ENCODE peak calls at places on chromosomes 12 and 14, in five cellular contexts. S is HL-60, J is fibroblast of the aortic adventitia, Z is cardiac fibroblast, H is H9. M is an unnamed sample.

GRCh38 chr14:23114120-23114458 is 5.0 kb downstream of the CEBPE start:
- DNase-seq in Z (no peak), J (no peak), S (no peak), H (no peak), M (no peak)

GRCh38 chr14:23406244-23406643 is 1.8 kb downstream of the MYH6 start:
- DNase-seq in J (no peak), Z (no peak), S (no peak), H (no peak), M (no peak)

GRCh38 chr14:20499108-20499507 is 6.2 kb upstream of the RNASE10 start:
- DNase-seq in J (no peak), H (peak; percentile 46), Z (no peak), S (no peak), M (no peak)

GRCh38 chr14:66539034-66539433 is 31.1 kb downstream of the GPHN start:
- DNase-seq in J (no peak), Z (no peak), S (no peak), H (no peak), M (no peak)

GRCh38 chr12:12819752-12820311 is 6.7 kb downstream of the DDX47 start:
- DNase-seq in J (peak; percentile 96), H (no peak), S (no peak), Z (peak; percentile 86), M (peak; percentile 98)

GRCh38 chr12:121711925-121712461 is 559 bp upstream of the TMEM120B start:
- DNase-seq in Z (peak; percentile 27), H (no peak), J (peak; percentile 33), S (no peak), M (peak; percentile 37)

GRCh38 chr12:14655284-14655683 is 41.1 kb downstream of the GUCY2C start:
- DNase-seq in Z (no peak), J (no peak), H (no peak), S (no peak), M (no peak)

GRCh38 chr12:175250-175649 is 38.7 kb downstream of the SLC6A12 start:
- DNase-seq in S (no peak), H (no peak), J (no peak), Z (no peak), M (no peak)

GRCh38 chr12:94175763-94176660 is 27.6 kb downstream of the PLXNC1 start:
- DNase-seq in J (peak; percentile 10), Z (peak; percentile 61), H (no peak), S (peak; percentile 61), M (peak; percentile 20)

GRCh38 chr12:124429535-124429934 is 134.6 kb downstream of the RFLNA start:
- DNase-seq in S (no peak), Z (no peak), J (no peak), H (no peak), M (no peak)

GRCh38 chr14:74309125-74309654 is 6.5 kb upstream of the ABCD4 start:
- DNase-seq in Z (no peak), J (no peak), H (no peak), S (no peak), M (no peak)

GRCh38 chr14:49950275-49951250 is 57.7 kb downstream of the ARF6 start:
- DNase-seq in Z (no peak), S (no peak), J (no peak), H (no peak), M (no peak)

GRCh38 chr14:34172477-34173368 is 221.8 kb upstream of the EGLN3 start:
- DNase-seq in J (no peak), S (no peak), Z (no peak), H (no peak), M (no peak)

GRCh38 chr14:74973003-74973614 is 17.7 kb upstream of the PGF start:
- DNase-seq in Z (peak; percentile 38), J (no peak), S (no peak), H (no peak), M (no peak)

GRCh38 chr14:62694075-62694474 is 351.2 kb downstream of the KCNH5 start:
- DNase-seq in H (no peak), Z (peak; percentile 91), J (peak; percentile 83), S (no peak), M (peak; percentile 5)

GRCh38 chr14:36111822-36112583 is 64.5 kb downstream of the PTCSC3 start:
- DNase-seq in Z (no peak), S (no peak), J (no peak), H (no peak), M (no peak)

GRCh38 chr12:55724226-55724939 is 4.2 kb downstream of the RDH5 start:
- DNase-seq in S (no peak), J (peak; percentile 76), Z (peak; percentile 81), H (peak; percentile 81), M (peak; percentile 70)

GRCh38 chr14:104460920-104461651 is 118.5 kb upstream of the C14orf180 start:
- DNase-seq in H (peak; percentile 73), Z (no peak), S (no peak), J (no peak), M (no peak)

GRCh38 chr12:132955094-132955932 is 793 bp downstream of the ZNF605 start:
- DNase-seq in Z (peak; percentile 72), H (peak; percentile 51), S (peak; percentile 16), J (peak; percentile 74), M (peak; percentile 75)

DNA sequence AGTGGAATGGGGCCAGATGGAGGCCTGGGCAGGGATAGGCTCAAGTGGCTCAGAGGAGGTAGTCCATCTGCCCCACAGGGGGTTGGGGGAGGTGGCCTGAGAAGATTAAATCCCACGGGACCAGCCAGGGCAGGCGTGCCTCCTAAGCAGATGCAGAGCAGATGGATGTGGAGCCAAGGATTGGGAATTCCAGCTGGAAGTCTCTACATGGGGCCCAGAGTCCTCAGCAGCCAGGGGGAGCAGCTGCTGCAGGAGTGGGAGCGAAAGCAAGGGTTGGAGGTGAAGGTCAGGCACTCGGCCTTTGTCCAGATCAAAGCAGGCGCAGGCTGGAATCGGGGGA is 42.4 kb upstream of the VRK1 start:
- DNase-seq in S (no peak), Z (no peak), H (peak; percentile 63), J (no peak), M (peak; percentile 28)
- TF ChIP-seq CTCF in S (no peak), Z (no peak), H (peak; percentile 46), J (no peak), M (no peak)

DNA sequence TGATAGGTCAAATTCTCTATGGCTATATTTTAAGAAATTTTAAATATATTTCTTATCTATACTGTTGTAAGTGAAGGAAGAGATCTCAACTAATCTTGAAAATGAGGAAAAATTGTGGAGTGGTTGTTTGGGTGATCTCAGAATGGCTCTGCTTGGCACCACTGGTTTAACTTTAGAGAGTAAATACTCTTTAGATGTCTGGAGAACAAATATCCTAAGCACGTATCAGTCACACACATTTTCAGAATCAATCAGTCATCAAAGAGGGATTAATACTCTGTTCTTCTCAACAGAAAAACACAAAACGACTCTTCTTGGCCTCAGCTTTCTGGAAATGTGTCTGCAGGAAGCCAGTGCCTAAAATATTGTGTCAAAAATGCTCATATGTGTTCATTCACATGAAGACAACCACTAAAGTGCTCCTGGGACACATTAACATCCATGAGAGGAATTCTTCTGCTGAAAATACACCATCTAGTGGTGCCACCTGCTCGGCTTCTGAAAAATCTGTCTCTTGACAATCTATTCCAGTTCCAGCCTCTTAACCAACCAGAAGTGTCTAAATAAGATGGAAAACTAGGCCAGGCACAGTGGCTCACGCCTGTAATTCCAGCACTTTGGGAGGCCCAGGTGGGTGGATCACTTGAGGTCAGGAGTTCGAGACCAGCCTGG is 81.1 kb upstream of the CCDC198 start:
- DNase-seq in S (no peak), J (no peak), H (no peak), Z (no peak), M (no peak)
- TF ChIP-seq CTCF in S (no peak), J (no peak), H (peak; percentile 46), Z (no peak), M (no peak)

GRCh38 chr12:100348657-100349454 is 8.0 kb upstream of the SLC17A8 start:
- DNase-seq in H (no peak), S (no peak), J (peak; percentile 57), Z (peak; percentile 39), M (peak; percentile 25)
- TF ChIP-seq CTCF in H (peak; percentile 74), S (no peak), J (peak; percentile 28), Z (peak; percentile 8), M (peak; percentile 44)

GRCh38 chr14:68145036-68145435 is 325.5 kb downstream of the RAD51B start:
- DNase-seq in J (no peak), H (no peak), S (no peak), Z (no peak), M (no peak)
- TF ChIP-seq CTCF in J (no peak), H (no peak), S (no peak), Z (no peak), M (no peak)